ENCODE peak calls at places on chromosome 19, in ten cellular contexts. R is tibial nerve, T is thyroid gland, P is GM06990, C is body of pancreas, O is OCI-LY7, B is heart left ventricle, H is stomach, S is left lung, J is psoas muscle. Z is an unnamed sample. For H3K36me3, the result is how much of the 10 kb centered on the place peaks cover.

GRCh38 chr19:397321-397720 is 11.6 kb downstream of the C2CD4C start:
- DNase-seq in C (no peak), J (no peak), S (no peak), H (no peak), P (no peak), B (no peak), R (no peak), O (no peak), T (no peak), Z (peak)

GRCh38 chr19:9934132-9934950 is 2.0 kb downstream of the OLFM2 start:
- DNase-seq in R (peak), J (peak), O (peak), S (peak), T (peak), P (peak), H (peak), C (peak), B (peak), Z (peak)

GRCh38 chr19:29666634-29667389 is 1.6 kb downstream of the PLEKHF1 start:
- DNase-seq in R (peak), B (peak), P (no peak), O (no peak), T (peak), J (peak), S (no peak), H (peak), C (peak), Z (peak)

GRCh38 chr19:33905937-33906577 is 109.4 kb downstream of the KCTD15 start:
- DNase-seq in S (peak), J (peak), O (no peak), C (peak), T (peak), R (no peak), B (peak), H (peak), P (peak), Z (peak)

GRCh38 chr19:28871099-28871725 is 341.7 kb downstream of the UQCRFS1 start:
- DNase-seq in P (no peak), T (no peak), C (no peak), S (no peak), B (no peak), H (no peak), O (no peak), J (no peak), R (no peak), Z (no peak)

GRCh38 chr19:789473-790052 is 7.7 kb upstream of the PTBP1 start:
- DNase-seq in O (no peak), C (no peak), J (peak), P (no peak), R (no peak), B (peak), S (no peak), H (no peak), T (no peak), Z (no peak)

GRCh38 chr19:51509823-51510660 is 8.4 kb upstream of the SIGLEC12 start:
- DNase-seq in O (no peak), J (no peak), T (no peak), H (no peak), R (no peak), P (no peak), B (no peak), C (no peak), S (no peak), Z (no peak)

GRCh38 chr19:36058481-36059179 is 3.9 kb downstream of the WDR62 start:
- DNase-seq in J (no peak), S (no peak), R (no peak), C (no peak), T (no peak), H (no peak), P (no peak), O (no peak), B (no peak), Z (no peak)

GRCh38 chr19:44575116-44575700 is 38.2 kb upstream of the IGSF23 start:
- DNase-seq in H (no peak), R (no peak), O (no peak), S (no peak), P (no peak), C (no peak), T (no peak), B (no peak), J (no peak), Z (no peak)

GRCh38 chr19:46818812-46819211 is 30.4 kb upstream of the SLC1A5 start:
- DNase-seq in H (no peak), O (peak), C (no peak), R (no peak), J (no peak), S (no peak), T (no peak), P (no peak), B (no peak), Z (no peak)

GRCh38 chr19:3969435-3970312 is 1.2 kb downstream of the DAPK3 start:
- DNase-seq in O (no peak), J (peak), C (no peak), P (no peak), T (no peak), R (no peak), B (no peak), S (no peak), H (peak), Z (no peak)

GRCh38 chr19:13055213-13056051 is 47.2 kb downstream of the LYL1 start:
- DNase-seq in C (peak), O (no peak), J (peak), P (no peak), H (peak), T (peak), B (peak), R (peak), S (peak), Z (peak)

GRCh38 chr19:31983647-31984046 is 361.8 kb upstream of the ZNF507 start:
- DNase-seq in R (no peak), H (no peak), P (no peak), T (no peak), S (no peak), B (no peak), J (no peak), C (no peak), O (no peak), Z (no peak)

GRCh38 chr19:28596561-28597071 is 616.3 kb downstream of the UQCRFS1 start:
- DNase-seq in P (no peak), B (no peak), C (peak), T (no peak), H (no peak), O (no peak), R (no peak), S (no peak), J (no peak), Z (no peak)

GRCh38 chr19:40576181-40576584 is 490 bp upstream of the SHKBP1 start:
- DNase-seq in H (no peak), C (no peak), O (no peak), J (peak), B (no peak), T (no peak), R (no peak), P (peak), S (no peak), Z (no peak)

GRCh38 chr19:30498707-30499106 is 126.5 kb downstream of the ZNF536 start:
- DNase-seq in R (no peak), B (no peak), P (no peak), O (no peak), S (no peak), J (no peak), T (peak), C (no peak), H (no peak), Z (no peak)

GRCh38 chr19:13022859-13023636 is 27.8 kb downstream of the NFIX start:
- DNase-seq in S (peak), R (peak), P (peak), J (peak), O (no peak), B (peak), T (peak), C (peak), H (peak), Z (peak)

GRCh38 chr19:45919678-45920077 is 5.1 kb upstream of the NANOS2 start:
- DNase-seq in R (no peak), B (no peak), J (no peak), S (no peak), H (no peak), O (no peak), P (no peak), C (no peak), T (no peak), Z (no peak)

GRCh38 chr19:1237754-1238372 is at the start of gene CBARP:
- DNase-seq in O (no peak), B (no peak), R (no peak), H (no peak), S (no peak), C (no peak), T (peak), P (no peak), J (peak), Z (no peak)

GRCh38 chr19:7540761-7541480 is 5.4 kb downstream of the PNPLA6 start:
- DNase-seq in O (no peak), H (no peak), S (no peak), T (no peak), P (no peak), R (no peak), C (no peak), J (no peak), B (no peak), Z (peak)

GRCh38 chr19:46963093-46963734 is 56.4 kb upstream of the NPAS1 start:
- DNase-seq in C (no peak), J (no peak), H (no peak), R (no peak), S (no peak), O (no peak), T (no peak), P (no peak), B (no peak), Z (no peak)

GRCh38 chr19:13872695-13873389 is 4.1 kb upstream of the NANOS3 start:
- DNase-seq in J (no peak), R (no peak), C (no peak), O (no peak), P (no peak), H (no peak), T (peak), B (peak), S (no peak), Z (no peak)

GRCh38 chr19:42290136-42290522 is 11.8 kb upstream of the PRR19 start:
- DNase-seq in S (no peak), P (no peak), J (peak), H (no peak), B (no peak), O (no peak), C (no peak), R (no peak), T (no peak), Z (no peak)

GRCh38 chr19:58578430-58578925 is 5.3 kb upstream of the MZF1 start:
- DNase-seq in O (no peak), S (no peak), B (no peak), H (no peak), R (no peak), P (no peak), J (no peak), T (no peak), C (no peak), Z (no peak)

GRCh38 chr19:34998777-34999497 is 1.2 kb upstream of the GRAMD1A start:
- DNase-seq in T (no peak), O (no peak), S (no peak), R (no peak), P (no peak), B (no peak), H (no peak), J (no peak), C (no peak), Z (peak)

GRCh38 chr19:13839938-13840750 is 36.8 kb upstream of the NANOS3 start:
- DNase-seq in R (peak), H (peak), P (no peak), S (peak), C (peak), T (peak), J (peak), O (no peak), B (peak), Z (peak)

GRCh38 chr19:377801-378581 is 31.0 kb downstream of the C2CD4C start:
- DNase-seq in C (no peak), O (no peak), T (no peak), B (no peak), R (no peak), J (no peak), P (no peak), S (no peak), H (no peak), Z (no peak)

GRCh38 chr19:54452626-54453025 is 3.6 kb downstream of the LENG8 start:
- DNase-seq in O (no peak), S (no peak), P (no peak), B (no peak), J (no peak), C (no peak), R (no peak), H (no peak), T (no peak), Z (no peak)
- H3K36me3 ChIP-seq in O (half or more), S (half or more), P (half or more), B (half or more), J (under half), C (half or more), R (under half), H (half or more), T (half or more), Z (half or more)

DNA sequence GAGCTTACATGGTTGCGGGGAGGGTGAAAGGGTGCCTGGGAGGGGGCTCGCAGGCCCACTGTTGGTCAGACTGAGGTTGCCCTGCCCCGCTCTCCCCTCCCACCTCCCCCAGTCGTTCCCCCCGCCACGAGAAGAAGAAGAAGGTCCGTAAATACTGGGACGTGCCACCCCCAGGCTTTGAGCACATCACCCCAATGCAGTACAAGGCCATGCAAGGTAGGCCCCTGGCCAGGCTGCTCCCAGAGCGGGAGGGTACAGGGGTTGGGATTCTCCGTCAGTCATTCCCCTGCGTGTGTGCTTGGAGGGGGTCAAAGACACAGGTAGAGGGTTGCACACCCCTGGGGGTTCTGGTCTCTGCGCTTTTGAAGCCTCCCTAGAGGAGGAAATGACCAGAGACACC is 5.6 kb downstream of the U2AF2 start:
- DNase-seq in O (no peak), B (no peak), S (no peak), T (no peak), J (no peak), C (no peak), R (no peak), H (no peak), P (no peak), Z (no peak)
- H3K36me3 ChIP-seq in O (half or more), B (half or more), S (half or more), T (half or more), J (under half), C (under half), R (under half), H (half or more), P (half or more), Z (half or more)

GRCh38 chr19:54473983-54474382 is 887 bp upstream of the CDC42EP5 start:
- DNase-seq in O (no peak), C (no peak), S (no peak), J (no peak), B (no peak), R (no peak), T (no peak), P (no peak), H (no peak), Z (no peak)

GRCh38 chr19:54473071-54473941 is at the start of gene CDC42EP5:
- DNase-seq in B (peak), R (peak), H (peak), J (peak), S (peak), C (peak), T (peak), P (no peak), O (no peak), Z (peak)

GRCh38 chr19:54478677-54479266 is 5.7 kb upstream of the CDC42EP5 start:
- DNase-seq in H (no peak), P (no peak), O (peak), C (peak), T (no peak), J (no peak), R (no peak), S (no peak), B (no peak), Z (no peak)

GRCh38 chr19:54477650-54478049 is 4.6 kb upstream of the CDC42EP5 start:
- DNase-seq in P (no peak), T (no peak), S (no peak), O (no peak), C (no peak), H (no peak), B (no peak), R (no peak), J (no peak), Z (no peak)

GRCh38 chr19:54475706-54476105 is 2.6 kb upstream of the CDC42EP5 start:
- DNase-seq in J (no peak), H (no peak), O (no peak), B (no peak), T (no peak), S (no peak), R (no peak), P (no peak), C (no peak), Z (no peak)
- H3K36me3 ChIP-seq in J (under half), H (under half), O (under half), B (under half), T (under half), S (under half), R (under half), P (under half), C (under half), Z (under half)

GRCh38 chr19:48481846-48482639 is 12.9 kb downstream of the CYTH2 start:
- DNase-seq in R (no peak), J (no peak), B (no peak), O (no peak), T (no peak), C (no peak), S (no peak), P (no peak), H (no peak), Z (no peak)
- H3K36me3 ChIP-seq in R (under half), J (under half), B (under half), O (under half), T (under half), C (under half), S (under half), P (under half), H (under half), Z (under half)

DNA sequence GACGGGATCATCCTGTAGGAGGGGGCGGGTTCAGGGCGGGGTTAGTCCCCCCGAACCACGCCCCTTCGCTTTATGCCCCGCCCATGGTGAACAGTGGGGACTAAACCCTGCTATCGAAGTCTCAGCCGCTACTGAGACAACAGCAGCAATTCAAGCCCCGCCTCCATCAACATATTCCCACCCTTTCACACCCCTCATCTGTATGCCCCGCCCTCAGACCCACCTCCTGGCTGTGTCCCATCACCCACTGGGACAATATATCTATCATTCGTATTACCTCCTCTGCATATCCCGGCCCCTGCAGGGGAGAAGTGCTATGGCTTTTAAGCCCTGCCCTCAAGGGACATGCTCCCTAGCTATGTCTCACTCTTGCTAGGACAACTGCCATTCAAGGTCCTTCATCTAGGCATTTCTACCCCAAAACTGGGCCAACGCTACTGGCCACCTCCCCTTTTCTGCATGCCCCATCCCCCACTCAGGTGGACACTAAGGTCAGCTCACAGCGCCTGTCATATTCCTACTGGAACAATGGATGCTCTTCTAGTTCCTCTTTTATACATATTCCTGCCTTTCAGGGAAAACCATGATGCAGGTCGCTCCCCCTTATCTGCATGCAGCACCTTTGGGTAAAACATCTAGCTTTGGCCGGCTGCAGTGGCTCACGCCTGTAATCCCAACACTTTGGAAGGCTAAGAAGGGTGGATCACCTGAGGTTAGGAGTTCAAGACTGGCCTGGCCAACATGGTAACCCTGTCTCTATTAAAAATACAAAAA is 11.9 kb downstream of the LRFN1 start:
- DNase-seq in T (no peak), S (no peak), P (no peak), B (no peak), O (no peak), H (no peak), C (no peak), J (no peak), R (no peak), Z (no peak)
- H3K36me3 ChIP-seq in T (under half), S (under half), P (under half), B (under half), O (under half), H (under half), C (under half), J (under half), R (under half), Z (under half)

Z was measured in lower lobe of right lung.